ENCODE peak calls at places on chromosomes 7 and 10, in six cellular contexts. One of them, this sample, is unnamed.
A peak's percentile ranks its signal among the peaks of the same experiment; 100 is the strongest.

GRCh38 chr7:91628742-91629141 is 251.8 kb downstream of the MTERF1 start:
- DNase-seq in prostate gland: peak; percentile 89
- DNase-seq in spleen: no peak
- DNase-seq in HCT116: no peak
- DNase-seq in transverse colon: no peak
- DNase-seq in breast epithelium: no peak
- DNase-seq in this sample: no peak

GRCh38 chr10:124302951-124303505 is 115.7 kb downstream of the OAT start:
- DNase-seq in breast epithelium: no peak
- DNase-seq in HCT116: no peak
- DNase-seq in prostate gland: no peak
- DNase-seq in transverse colon: no peak
- DNase-seq in spleen: no peak
- DNase-seq in this sample: no peak

GRCh38 chr10:113752553-113752952 is 1.1 kb downstream of the PLEKHS1 start:
- DNase-seq in HCT116: no peak
- DNase-seq in spleen: no peak
- DNase-seq in prostate gland: no peak
- DNase-seq in transverse colon: peak; percentile 32
- DNase-seq in breast epithelium: no peak
- DNase-seq in this sample: no peak

GRCh38 chr7:159010411-159010810 is 134.3 kb downstream of the VIPR2 start:
- DNase-seq in spleen: no peak
- DNase-seq in HCT116: no peak
- DNase-seq in transverse colon: no peak
- DNase-seq in prostate gland: no peak
- DNase-seq in breast epithelium: no peak
- DNase-seq in this sample: no peak

GRCh38 chr10:117860823-117861222 is 185.9 kb downstream of the RAB11FIP2 start:
- DNase-seq in spleen: no peak
- DNase-seq in HCT116: peak; percentile 44
- DNase-seq in breast epithelium: no peak
- DNase-seq in transverse colon: no peak
- DNase-seq in prostate gland: no peak
- DNase-seq in this sample: no peak

GRCh38 chr10:28892818-28893547 is 215.7 kb downstream of the BAMBI start:
- DNase-seq in transverse colon: no peak
- DNase-seq in HCT116: no peak
- DNase-seq in breast epithelium: peak; percentile 48
- DNase-seq in spleen: no peak
- DNase-seq in prostate gland: no peak
- DNase-seq in this sample: no peak

GRCh38 chr7:51244890-51245289 is 71.7 kb downstream of the COBL start:
- DNase-seq in breast epithelium: no peak
- DNase-seq in transverse colon: no peak
- DNase-seq in prostate gland: no peak
- DNase-seq in HCT116: no peak
- DNase-seq in spleen: no peak
- DNase-seq in this sample: no peak

GRCh38 chr10:7111574-7111973 is 299.3 kb downstream of the SFMBT2 start:
- DNase-seq in HCT116: no peak
- DNase-seq in spleen: no peak
- DNase-seq in breast epithelium: no peak
- DNase-seq in prostate gland: no peak
- DNase-seq in transverse colon: no peak
- DNase-seq in this sample: no peak

GRCh38 chr10:71836594-71836970 is 14.5 kb downstream of the PSAP start:
- DNase-seq in prostate gland: no peak
- DNase-seq in breast epithelium: no peak
- DNase-seq in transverse colon: no peak
- DNase-seq in HCT116: no peak
- DNase-seq in spleen: no peak
- DNase-seq in this sample: no peak

GRCh38 chr7:149223746-149224145 is 15.7 kb upstream of the ZNF212 start:
- DNase-seq in prostate gland: no peak
- DNase-seq in HCT116: no peak
- DNase-seq in transverse colon: no peak
- DNase-seq in spleen: no peak
- DNase-seq in breast epithelium: no peak
- DNase-seq in this sample: no peak

GRCh38 chr7:102463841-102464576 is 654 bp downstream of the ALKBH4 start:
- DNase-seq in breast epithelium: no peak
- DNase-seq in HCT116: no peak
- DNase-seq in prostate gland: no peak
- DNase-seq in transverse colon: no peak
- DNase-seq in spleen: peak; percentile 74
- DNase-seq in this sample: no peak

GRCh38 chr7:33310546-33310945 is 181.2 kb downstream of the BBS9 start:
- DNase-seq in transverse colon: no peak
- DNase-seq in breast epithelium: no peak
- DNase-seq in spleen: no peak
- DNase-seq in prostate gland: no peak
- DNase-seq in HCT116: no peak
- DNase-seq in this sample: no peak

GRCh38 chr7:125926621-125927020 is 997.0 kb upstream of the POT1 start:
- DNase-seq in spleen: no peak
- DNase-seq in breast epithelium: no peak
- DNase-seq in transverse colon: no peak
- DNase-seq in prostate gland: no peak
- DNase-seq in HCT116: no peak
- DNase-seq in this sample: no peak

GRCh38 chr10:43809211-43809930 is 160.7 kb upstream of the ZNF32 start:
- DNase-seq in prostate gland: no peak
- DNase-seq in transverse colon: no peak
- DNase-seq in spleen: no peak
- DNase-seq in HCT116: no peak
- DNase-seq in breast epithelium: no peak
- DNase-seq in this sample: peak; percentile 60

GRCh38 chr7:42065942-42066341 is 171.1 kb downstream of the GLI3 start:
- DNase-seq in prostate gland: no peak
- DNase-seq in HCT116: no peak
- DNase-seq in breast epithelium: no peak
- DNase-seq in transverse colon: no peak
- DNase-seq in spleen: no peak
- DNase-seq in this sample: no peak

GRCh38 chr7:41238851-41239331 is 464.0 kb downstream of the INHBA start:
- DNase-seq in HCT116: no peak
- DNase-seq in transverse colon: no peak
- DNase-seq in breast epithelium: no peak
- DNase-seq in prostate gland: no peak
- DNase-seq in spleen: no peak
- DNase-seq in this sample: no peak

GRCh38 chr7:102262536-102262935 is 24.1 kb upstream of the SH2B2 start:
- DNase-seq in breast epithelium: no peak
- DNase-seq in prostate gland: no peak
- DNase-seq in spleen: no peak
- DNase-seq in HCT116: no peak
- DNase-seq in transverse colon: no peak
- DNase-seq in this sample: no peak

GRCh38 chr7:517848-518629 is 1.6 kb downstream of the PDGFA start:
- DNase-seq in breast epithelium: no peak
- DNase-seq in transverse colon: peak; percentile 73
- DNase-seq in HCT116: no peak
- DNase-seq in spleen: no peak
- DNase-seq in prostate gland: peak; percentile 54
- DNase-seq in this sample: peak; percentile 94

DNA sequence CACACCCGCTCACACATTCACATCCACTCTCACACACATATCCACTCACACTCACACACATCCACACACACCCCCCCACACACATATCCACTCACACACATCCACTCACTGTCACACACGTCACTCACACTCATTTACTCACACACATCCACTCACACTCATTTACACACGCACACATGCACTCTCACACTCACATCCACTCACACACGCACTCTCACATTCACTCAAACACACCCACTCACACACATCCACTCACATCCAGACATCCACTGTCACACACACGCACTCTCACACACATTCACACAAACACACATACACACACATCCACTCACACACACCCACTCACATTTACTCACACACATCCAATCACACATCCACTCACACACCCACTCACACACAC is 18.3 kb downstream of the PWWP2B start:
- DNase-seq in prostate gland: no peak
- DNase-seq in spleen: no peak
- DNase-seq in transverse colon: no peak
- DNase-seq in breast epithelium: no peak
- DNase-seq in HCT116: no peak
- DNase-seq in this sample: no peak
- H3K4me1 ChIP-seq in prostate gland: peaks cover 55% of the 10 kb centered on the region
- H3K4me1 ChIP-seq in spleen: peaks cover 86% of the 10 kb centered on the region
- H3K4me1 ChIP-seq in transverse colon: peaks cover 72% of the 10 kb centered on the region
- H3K4me1 ChIP-seq in breast epithelium: peaks cover 2% of the 10 kb centered on the region
- H3K4me1 ChIP-seq in HCT116: peaks cover 16% of the 10 kb centered on the region
- H3K4me1 ChIP-seq in this sample: peaks cover 92% of the 10 kb centered on the region

GRCh38 chr7:101126651-101127459 is at the start of gene SERPINE1:
- DNase-seq in spleen: peak; percentile 81
- DNase-seq in breast epithelium: peak; percentile 86
- DNase-seq in transverse colon: peak; percentile 74
- DNase-seq in prostate gland: peak; percentile 74
- DNase-seq in HCT116: peak; percentile 86
- DNase-seq in this sample: peak; percentile 97

GRCh38 chr7:101129603-101130117 is 2.8 kb downstream of the SERPINE1 start:
- DNase-seq in spleen: no peak
- DNase-seq in breast epithelium: no peak
- DNase-seq in HCT116: no peak
- DNase-seq in transverse colon: no peak
- DNase-seq in prostate gland: no peak
- DNase-seq in this sample: no peak

GRCh38 chr7:101125989-101126650 is 784 bp upstream of the SERPINE1 start:
- DNase-seq in breast epithelium: peak; percentile 47
- DNase-seq in spleen: no peak
- DNase-seq in HCT116: no peak
- DNase-seq in prostate gland: no peak
- DNase-seq in transverse colon: peak; percentile 23
- DNase-seq in this sample: no peak

GRCh38 chr7:101127460-101128039 is 646 bp downstream of the SERPINE1 start:
- DNase-seq in prostate gland: no peak
- DNase-seq in transverse colon: no peak
- DNase-seq in HCT116: no peak
- DNase-seq in breast epithelium: no peak
- DNase-seq in spleen: no peak
- DNase-seq in this sample: no peak

DNA sequence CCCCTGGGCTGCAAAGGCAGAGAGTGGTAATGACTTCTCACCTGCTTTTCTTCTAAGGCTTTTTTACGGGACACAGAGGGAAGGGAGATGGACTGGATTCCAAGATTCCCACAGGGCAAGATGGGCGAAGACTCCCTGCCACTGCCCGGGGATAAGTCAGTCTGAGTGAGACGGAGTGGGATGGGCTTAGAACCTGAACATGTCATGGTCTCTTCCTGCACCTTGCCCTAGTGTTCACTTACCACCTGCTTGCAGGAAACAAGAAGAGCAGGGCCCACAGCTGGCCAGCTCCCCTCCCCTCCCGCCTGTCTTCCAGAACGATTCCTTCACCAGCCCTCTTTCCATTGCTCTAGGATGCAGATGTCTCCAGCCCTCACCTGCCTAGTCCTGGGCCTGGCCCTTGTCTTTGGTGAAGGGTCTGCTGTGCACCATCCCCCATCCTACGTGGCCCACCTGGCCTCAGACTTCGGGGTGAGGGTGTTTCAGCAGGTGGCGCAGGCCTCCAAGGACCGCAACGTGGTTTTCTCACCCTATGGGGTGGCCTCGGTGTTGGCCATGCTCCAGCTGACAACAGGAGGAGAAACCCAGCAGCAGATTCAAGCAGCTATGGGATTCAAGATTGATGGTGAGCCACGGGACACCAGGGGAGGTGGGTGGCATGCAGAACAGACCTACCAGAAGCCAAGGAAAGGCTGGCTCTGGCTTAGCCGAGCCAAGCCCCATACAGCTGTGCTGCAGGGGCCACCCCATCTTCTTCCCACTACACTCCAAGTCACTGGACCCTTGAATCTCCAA is 1.3 kb downstream of the SERPINE1 start:
- DNase-seq in transverse colon: no peak
- DNase-seq in HCT116: no peak
- DNase-seq in spleen: no peak
- DNase-seq in prostate gland: no peak
- DNase-seq in breast epithelium: no peak
- DNase-seq in this sample: no peak
- TF ChIP-seq POLR2AphosphoS5 in transverse colon: no peak
- TF ChIP-seq POLR2AphosphoS5 in HCT116: peak; percentile 3
- TF ChIP-seq POLR2AphosphoS5 in spleen: no peak
- TF ChIP-seq POLR2AphosphoS5 in prostate gland: no peak
- TF ChIP-seq POLR2AphosphoS5 in breast epithelium: no peak
- TF ChIP-seq POLR2AphosphoS5 in this sample: no peak

GRCh38 chr10:102714621-102715455 is at the start of gene SFXN2:
- DNase-seq in spleen: no peak
- DNase-seq in HCT116: no peak
- DNase-seq in transverse colon: peak; percentile 47
- DNase-seq in breast epithelium: no peak
- DNase-seq in prostate gland: peak; percentile 51
- DNase-seq in this sample: no peak
- TF ChIP-seq POLR2A in spleen: no peak
- TF ChIP-seq POLR2A in HCT116: peak; percentile 77
- TF ChIP-seq POLR2A in transverse colon: peak; percentile 46
- TF ChIP-seq POLR2A in breast epithelium: no peak
- TF ChIP-seq POLR2A in prostate gland: no peak
- TF ChIP-seq POLR2A in this sample: no peak

GRCh38 chr7:151141855-151142685 is 25.4 kb downstream of the GBX1 start:
- DNase-seq in breast epithelium: peak; percentile 11
- DNase-seq in prostate gland: no peak
- DNase-seq in spleen: peak; percentile 64
- DNase-seq in HCT116: no peak
- DNase-seq in transverse colon: peak; percentile 4
- DNase-seq in this sample: no peak

GRCh38 chr7:151140826-151141225 is 26.7 kb downstream of the GBX1 start:
- DNase-seq in prostate gland: no peak
- DNase-seq in spleen: no peak
- DNase-seq in HCT116: no peak
- DNase-seq in breast epithelium: peak; percentile 12
- DNase-seq in transverse colon: peak; percentile 4
- DNase-seq in this sample: no peak

GRCh38 chr7:151139791-151140190 is 27.7 kb downstream of the GBX1 start:
- DNase-seq in spleen: peak; percentile 46
- DNase-seq in prostate gland: no peak
- DNase-seq in transverse colon: peak; percentile 1
- DNase-seq in HCT116: no peak
- DNase-seq in breast epithelium: no peak
- DNase-seq in this sample: no peak

GRCh38 chr7:151142686-151143040 is 24.8 kb downstream of the GBX1 start:
- DNase-seq in prostate gland: no peak
- DNase-seq in spleen: peak; percentile 56
- DNase-seq in transverse colon: peak; percentile 3
- DNase-seq in breast epithelium: peak; percentile 12
- DNase-seq in HCT116: no peak
- DNase-seq in this sample: no peak

DNA sequence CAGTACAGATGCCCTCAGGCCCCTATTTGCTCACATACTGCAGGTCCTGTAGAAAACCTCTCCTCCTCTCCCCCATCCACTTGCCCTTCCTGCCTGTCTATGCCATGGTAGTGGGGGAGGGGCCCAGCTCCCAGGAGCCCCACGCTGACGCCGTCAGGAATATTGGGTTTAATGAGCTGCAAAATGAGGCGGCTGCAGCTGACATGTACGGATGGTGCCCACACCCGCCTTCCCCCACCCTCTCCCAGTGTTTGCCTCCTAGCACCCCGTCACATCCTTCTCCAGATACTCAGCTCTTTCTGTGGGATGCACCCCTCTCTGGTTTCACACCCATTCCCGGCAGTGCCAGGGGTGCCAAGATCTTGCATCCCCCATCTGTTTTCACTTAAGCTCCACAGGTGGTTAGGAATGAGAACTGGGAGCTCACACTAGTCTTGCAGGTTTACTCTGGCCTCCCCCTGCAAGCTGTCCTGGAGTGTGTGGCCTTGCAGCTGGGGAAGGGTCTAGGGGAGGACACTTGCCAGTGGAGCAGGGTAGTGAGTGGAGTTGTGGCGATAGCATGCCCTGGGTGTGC is 26.1 kb downstream of the GBX1 start:
- DNase-seq in prostate gland: no peak
- DNase-seq in HCT116: no peak
- DNase-seq in breast epithelium: peak; percentile 5
- DNase-seq in transverse colon: peak; percentile 1
- DNase-seq in spleen: no peak
- DNase-seq in this sample: no peak
- H3K4me1 ChIP-seq in prostate gland: no peaks in the 10 kb centered on the region
- H3K4me1 ChIP-seq in HCT116: no peaks in the 10 kb centered on the region
- H3K4me1 ChIP-seq in breast epithelium: no peaks in the 10 kb centered on the region
- H3K4me1 ChIP-seq in transverse colon: no peaks in the 10 kb centered on the region
- H3K4me1 ChIP-seq in spleen: no peaks in the 10 kb centered on the region
- H3K4me1 ChIP-seq in this sample: peaks cover 7% of the 10 kb centered on the region

This sample was measured in esophagus muscularis mucosa.